ENCODE peak calls at places on chromosomes 16 and 17, in four cellular contexts. G, U, S and X are unnamed samples.

GRCh38 chr17:40087049-40087794 is 13.2 kb downstream of the NR1D1 start:
- DNase-seq in G (no peak), U (no peak), S (no peak), X (no peak)

GRCh38 chr16:53566568-53566967 is 63.6 kb upstream of the AKTIP start:
- DNase-seq in U (no peak), S (no peak), G (no peak), X (no peak)

GRCh38 chr16:4728676-4729075 is 5.4 kb downstream of the ANKS3 start:
- DNase-seq in S (no peak), U (no peak), G (no peak), X (no peak)

GRCh38 chr16:5870886-5871715 is 773.5 kb upstream of the EEF2KMT start:
- DNase-seq in G (no peak), S (no peak), U (no peak), X (no peak)

GRCh38 chr17:60969500-60970037 is 291.9 kb downstream of the BCAS3 start:
- DNase-seq in S (no peak), G (no peak), U (no peak), X (no peak)

GRCh38 chr16:8901318-8901861 is 19.2 kb downstream of the LITAFD start:
- DNase-seq in U (no peak), S (no peak), G (no peak), X (no peak)

GRCh38 chr17:491086-492014 is 138.7 kb upstream of the RPH3AL start:
- DNase-seq in G (no peak), S (peak; percentile 71), U (peak; percentile 30), X (no peak)

GRCh38 chr17:50380369-50381259 is 7.6 kb downstream of the EME1 start:
- DNase-seq in G (no peak), U (no peak), S (peak; percentile 45), X (no peak)

GRCh38 chr17:63626551-63627228 is 4.5 kb downstream of the MAP3K3 start:
- DNase-seq in S (peak; percentile 51), U (no peak), G (no peak), X (no peak)